ENCODE peak calls at places on chromosomes 7 and 10, in ten cellular contexts. A is esophagus muscularis mucosa, T is NT2/D1, M is SK-N-SH, J is right lobe of liver, N is thoracic aorta, B is tibial nerve, Y is ovary, F is neural progenitor cell, P is GM23248. I is an unnamed sample.

GRCh38 chr7:36620166-36620708 is 104.1 kb downstream of the AOAH start:
- DNase-seq in A (no peak), T (no peak), M (no peak), J (no peak), N (no peak), B (no peak), Y (no peak), F (no peak), P (no peak), I (no peak)

GRCh38 chr7:27262121-27262520 is 19.5 kb downstream of the EVX1 start:
- DNase-seq in A (no peak), T (no peak), M (no peak), J (no peak), N (no peak), B (no peak), Y (no peak), F (no peak), P (peak; percentile 40), I (no peak)

GRCh38 chr7:66687186-66687585 is 53.3 kb upstream of the RABGEF1 start:
- DNase-seq in A (no peak), T (no peak), M (no peak), J (no peak), N (no peak), B (no peak), Y (no peak), F (no peak), P (no peak), I (no peak)

GRCh38 chr10:87656431-87657072 is 3.1 kb upstream of the PAPSS2 start:
- DNase-seq in A (no peak), T (no peak), M (peak; percentile 71), J (no peak), N (no peak), B (no peak), Y (no peak), F (peak; percentile 84), P (peak; percentile 69), I (peak; percentile 67)

GRCh38 chr10:103231047-103231551 is 14.6 kb upstream of the RPEL1 start:
- DNase-seq in A (no peak), T (peak; percentile 83), M (no peak), J (no peak), N (no peak), B (no peak), Y (no peak), F (peak; percentile 83), P (peak; percentile 93), I (peak; percentile 48)

GRCh38 chr7:151251328-151251925 is 2.9 kb upstream of the SMARCD3 start:
- DNase-seq in A (no peak), T (no peak), M (peak; percentile 97), J (no peak), N (no peak), B (peak; percentile 44), Y (peak; percentile 82), F (no peak), P (peak; percentile 76), I (no peak)

GRCh38 chr10:29921071-29921446 is 138.3 kb downstream of the JCAD start:
- DNase-seq in A (no peak), T (no peak), M (no peak), J (no peak), N (no peak), B (no peak), Y (no peak), F (no peak), P (no peak), I (no peak)

GRCh38 chr10:92047215-92047614 is 123.6 kb downstream of the BTAF1 start:
- DNase-seq in A (no peak), T (no peak), M (no peak), J (no peak), N (no peak), B (no peak), Y (no peak), F (no peak), P (peak; percentile 20), I (no peak)

GRCh38 chr7:79806161-79806734 is 328.4 kb upstream of the GNAI1 start:
- DNase-seq in A (no peak), T (no peak), M (no peak), J (no peak), N (no peak), B (no peak), Y (no peak), F (peak; percentile 6), P (peak; percentile 71), I (no peak)

GRCh38 chr7:101630591-101630990 is 1.5 kb upstream of the MYL10 start:
- DNase-seq in A (no peak), T (no peak), M (peak; percentile 53), J (no peak), N (no peak), B (no peak), Y (no peak), F (no peak), P (peak; percentile 69), I (peak; percentile 73)

GRCh38 chr10:2111936-2112335 is 374.6 kb upstream of the ADARB2 start:
- DNase-seq in A (peak; percentile 62), T (peak; percentile 33), M (no peak), J (no peak), N (no peak), B (no peak), Y (no peak), F (no peak), P (no peak), I (no peak)

GRCh38 chr7:47804767-47805545 is 143.3 kb downstream of the PKD1L1 start:
- DNase-seq in A (no peak), T (no peak), M (no peak), J (no peak), N (no peak), B (no peak), Y (no peak), F (no peak), P (no peak), I (no peak)

GRCh38 chr7:106108988-106109387 is 3.1 kb downstream of the SYPL1 start:
- DNase-seq in A (no peak), T (no peak), M (no peak), J (no peak), N (no peak), B (no peak), Y (no peak), F (peak; percentile 6), P (no peak), I (no peak)

GRCh38 chr7:87146740-87147386 is 5.4 kb upstream of the DMTF1 start:
- DNase-seq in A (no peak), T (no peak), M (peak; percentile 12), J (no peak), N (no peak), B (no peak), Y (no peak), F (no peak), P (no peak), I (peak; percentile 17)

GRCh38 chr10:22086730-22087364 is 83.3 kb upstream of the DNAJC1 start:
- DNase-seq in A (no peak), T (no peak), M (peak; percentile 15), J (peak; percentile 86), N (no peak), B (peak; percentile 92), Y (peak; percentile 82), F (peak; percentile 57), P (peak; percentile 92), I (peak; percentile 47)

GRCh38 chr10:133325392-133325760 is 11.3 kb downstream of the CALY start:
- DNase-seq in A (no peak), T (no peak), M (peak; percentile 66), J (no peak), N (no peak), B (no peak), Y (no peak), F (peak; percentile 53), P (peak; percentile 45), I (no peak)
- H3K4me3 ChIP-seq in A (peak overlapping the region; percentile 55), T (peak overlapping the region; percentile 47), M (peak overlapping the region; percentile 59), J (peak overlapping the region; percentile 26), N (peak overlapping the region; percentile 67), B (peak overlapping the region; percentile 50), Y (peak overlapping the region; percentile 24), F (peak overlapping the region; percentile 58), P (peak overlapping the region; percentile 51), I (peak overlapping the region; percentile 42)

GRCh38 chr10:27741173-27742091 is 4.2 kb downstream of the MKX start:
- DNase-seq in A (no peak), T (no peak), M (peak; percentile 12), J (peak; percentile 25), N (no peak), B (no peak), Y (peak; percentile 56), F (peak; percentile 51), P (no peak), I (peak; percentile 52)
- H3K27me3 ChIP-seq in A (peaks cover 7% of the 10 kb centered on the region), T (peaks cover 52% of the 10 kb centered on the region), M (peaks cover 59% of the 10 kb centered on the region), J (peaks cover 18% of the 10 kb centered on the region), N (no peaks in the 10 kb centered on the region), B (no peaks in the 10 kb centered on the region), Y (no peaks in the 10 kb centered on the region), F (peaks cover 100% of the 10 kb centered on the region), P (no peaks in the 10 kb centered on the region), I (peaks cover 65% of the 10 kb centered on the region)

GRCh38 chr10:112160834-112161233 is 22.7 kb downstream of the GPAM start:
- DNase-seq in A (no peak), T (no peak), M (no peak), J (no peak), N (no peak), B (no peak), Y (no peak), F (no peak), P (peak; percentile 9), I (no peak)

GRCh38 chr10:112161757-112162518 is 21.6 kb downstream of the GPAM start:
- DNase-seq in A (no peak), T (no peak), M (no peak), J (no peak), N (no peak), B (no peak), Y (no peak), F (no peak), P (no peak), I (no peak)

GRCh38 chr10:112159469-112159868 is 24.1 kb downstream of the GPAM start:
- DNase-seq in A (no peak), T (no peak), M (no peak), J (no peak), N (no peak), B (no peak), Y (no peak), F (no peak), P (no peak), I (no peak)
- H3K36me3 ChIP-seq in A (peaks cover 99% of the 10 kb centered on the region), T (peaks cover 74% of the 10 kb centered on the region), M (peaks cover 51% of the 10 kb centered on the region), J (peaks cover 5% of the 10 kb centered on the region), N (peaks cover 39% of the 10 kb centered on the region), B (peaks cover 3% of the 10 kb centered on the region), Y (no peaks in the 10 kb centered on the region), F (peaks cover 5% of the 10 kb centered on the region), P (peaks cover 50% of the 10 kb centered on the region), I (peaks cover 23% of the 10 kb centered on the region)

GRCh38 chr10:28679941-28680752 is 2.8 kb downstream of the BAMBI start:
- DNase-seq in A (no peak), T (no peak), M (peak; percentile 37), J (peak; percentile 45), N (no peak), B (no peak), Y (no peak), F (peak; percentile 41), P (no peak), I (no peak)

GRCh38 chr10:28678687-28679457 is 1.6 kb downstream of the BAMBI start:
- DNase-seq in A (no peak), T (no peak), M (no peak), J (no peak), N (no peak), B (no peak), Y (no peak), F (peak; percentile 47), P (no peak), I (no peak)

GRCh38 chr10:28681928-28682750 is 4.8 kb downstream of the BAMBI start:
- DNase-seq in A (no peak), T (no peak), M (peak; percentile 63), J (no peak), N (no peak), B (no peak), Y (no peak), F (no peak), P (no peak), I (no peak)

GRCh38 chr10:28684157-28684985 is 7.0 kb downstream of the BAMBI start:
- DNase-seq in A (no peak), T (no peak), M (no peak), J (no peak), N (no peak), B (no peak), Y (no peak), F (no peak), P (no peak), I (no peak)

GRCh38 chr10:28681345-28681763 is 4.0 kb downstream of the BAMBI start:
- DNase-seq in A (no peak), T (no peak), M (peak; percentile 63), J (no peak), N (peak; percentile 24), B (no peak), Y (no peak), F (no peak), P (no peak), I (no peak)
- H3K4me3 ChIP-seq in A (no peak overlapping the region), T (peak overlapping the region; percentile 88), M (no peak overlapping the region), J (no peak overlapping the region), N (peak overlapping the region; percentile 84), B (peak overlapping the region; percentile 0), Y (peak overlapping the region; percentile 88), F (no peak overlapping the region), P (no peak overlapping the region), I (no peak overlapping the region)